ENCODE peak calls at places on chromosomes 4 and X, in five cellular contexts. A, Q, Y, B and K are unnamed samples.

GRCh38 chrX:85611926-85612325 is 232.5 kb upstream of the POF1B start:
- DNase-seq in Q (no peak), B (no peak), A (peak), Y (no peak), K (peak)

GRCh38 chrX:81259008-81259713 is 57.3 kb downstream of the SH3BGRL start:
- DNase-seq in Y (no peak), B (no peak), Q (no peak), A (no peak), K (peak)

GRCh38 chr4:145503486-145504072 is 21.9 kb downstream of the SMAD1 start:
- DNase-seq in Q (no peak), A (no peak), B (no peak), Y (no peak), K (no peak)

GRCh38 chr4:147057631-147057980 is 111.9 kb upstream of the TTC29 start:
- DNase-seq in A (no peak), Q (no peak), B (no peak), Y (no peak), K (peak)

GRCh38 chr4:183355405-183355804 is 33.2 kb upstream of the CLDN24 start:
- DNase-seq in Y (no peak), B (no peak), Q (no peak), A (no peak), K (peak)

GRCh38 chr4:73945140-73945539 is 36.7 kb downstream of the PF4 start:
- DNase-seq in B (no peak), Y (no peak), A (no peak), Q (no peak), K (no peak)

GRCh38 chr4:67770422-67770821 is 16.2 kb upstream of the GNRHR start:
- DNase-seq in A (no peak), Q (no peak), B (no peak), Y (no peak), K (no peak)

GRCh38 chr4:168304744-168305459 is 13.7 kb downstream of the DDX60 start:
- DNase-seq in Q (no peak), Y (no peak), B (no peak), A (peak), K (peak)

GRCh38 chr4:105471566-105472176 is 2.2 kb downstream of the PPA2 start:
- DNase-seq in B (peak), Q (peak), Y (peak), A (peak), K (peak)

GRCh38 chrX:40878821-40879571 is 143.7 kb upstream of the MED14 start:
- DNase-seq in Y (no peak), Q (no peak), B (no peak), A (no peak), K (no peak)

GRCh38 chr4:40516651-40517050 is 113.0 kb downstream of the RBM47 start:
- DNase-seq in Y (no peak), B (no peak), A (no peak), Q (no peak), K (no peak)

GRCh38 chr4:15956179-15956850 is 6.7 kb downstream of the FGFBP2 start:
- DNase-seq in B (peak), A (peak), Q (peak), Y (peak), K (peak)

GRCh38 chrX:49260221-49260985 is 4.1 kb downstream of the FOXP3 start:
- DNase-seq in B (no peak), Y (no peak), A (no peak), Q (no peak), K (no peak)

GRCh38 chr4:14867847-14868246 is 134.4 kb upstream of the CPEB2 start:
- DNase-seq in Q (no peak), B (no peak), A (no peak), Y (peak), K (no peak)

DNA sequence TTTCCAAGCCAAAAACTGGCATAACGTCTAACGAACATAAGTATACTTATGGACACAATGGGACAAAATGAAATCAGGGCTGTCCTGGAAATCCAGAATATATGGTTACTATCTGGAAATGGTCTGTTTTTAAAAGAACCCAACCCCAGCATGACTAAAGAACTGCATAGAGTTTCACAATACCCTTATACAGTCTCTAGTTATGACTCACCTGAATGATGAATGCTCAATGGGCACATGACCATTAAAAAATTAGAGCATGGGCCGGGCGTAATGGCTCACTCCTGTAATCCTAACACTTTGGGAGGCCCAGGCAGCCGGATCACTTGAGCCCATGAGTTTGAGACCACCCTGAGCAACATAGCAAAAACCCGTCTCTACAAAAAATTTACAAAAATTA is 31.8 kb downstream of the AMMECR1 start:
- DNase-seq in A (peak), B (no peak), Q (no peak), Y (no peak), K (peak)
- TF ChIP-seq MAFK in A (no peak), B (no peak), Q (no peak), Y (no peak), K (no peak)

GRCh38 chr4:7353846-7354610 is 80.7 kb downstream of the PSAPL1 start:
- DNase-seq in B (no peak), A (no peak), Y (no peak), Q (no peak), K (no peak)
- TF ChIP-seq MAFK in B (no peak), A (no peak), Y (no peak), Q (no peak), K (no peak)

DNA sequence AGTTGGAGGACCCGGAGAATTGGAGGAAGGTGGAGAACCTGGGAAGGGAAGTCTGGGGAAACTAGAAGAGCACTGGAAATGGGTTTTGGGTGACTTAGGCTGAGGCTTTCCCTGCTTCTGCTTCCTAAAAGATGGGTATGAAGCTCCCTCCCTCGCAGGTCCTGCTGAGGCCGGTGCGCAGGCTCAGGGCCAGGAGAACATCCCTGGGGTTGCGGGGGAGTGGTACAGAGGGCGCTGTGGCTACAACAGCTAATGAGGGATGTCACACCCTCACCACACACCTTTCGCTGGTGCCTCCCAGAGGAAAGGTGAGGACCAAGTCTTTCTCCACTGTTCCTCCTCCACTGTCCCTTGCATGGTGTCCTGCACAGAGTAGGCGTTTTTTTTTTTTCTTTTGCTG is 15.8 kb downstream of the APLN start:
- DNase-seq in Y (no peak), A (no peak), B (no peak), Q (no peak), K (no peak)
- TF ChIP-seq MAFK in Y (no peak), A (no peak), B (no peak), Q (no peak), K (no peak)

DNA sequence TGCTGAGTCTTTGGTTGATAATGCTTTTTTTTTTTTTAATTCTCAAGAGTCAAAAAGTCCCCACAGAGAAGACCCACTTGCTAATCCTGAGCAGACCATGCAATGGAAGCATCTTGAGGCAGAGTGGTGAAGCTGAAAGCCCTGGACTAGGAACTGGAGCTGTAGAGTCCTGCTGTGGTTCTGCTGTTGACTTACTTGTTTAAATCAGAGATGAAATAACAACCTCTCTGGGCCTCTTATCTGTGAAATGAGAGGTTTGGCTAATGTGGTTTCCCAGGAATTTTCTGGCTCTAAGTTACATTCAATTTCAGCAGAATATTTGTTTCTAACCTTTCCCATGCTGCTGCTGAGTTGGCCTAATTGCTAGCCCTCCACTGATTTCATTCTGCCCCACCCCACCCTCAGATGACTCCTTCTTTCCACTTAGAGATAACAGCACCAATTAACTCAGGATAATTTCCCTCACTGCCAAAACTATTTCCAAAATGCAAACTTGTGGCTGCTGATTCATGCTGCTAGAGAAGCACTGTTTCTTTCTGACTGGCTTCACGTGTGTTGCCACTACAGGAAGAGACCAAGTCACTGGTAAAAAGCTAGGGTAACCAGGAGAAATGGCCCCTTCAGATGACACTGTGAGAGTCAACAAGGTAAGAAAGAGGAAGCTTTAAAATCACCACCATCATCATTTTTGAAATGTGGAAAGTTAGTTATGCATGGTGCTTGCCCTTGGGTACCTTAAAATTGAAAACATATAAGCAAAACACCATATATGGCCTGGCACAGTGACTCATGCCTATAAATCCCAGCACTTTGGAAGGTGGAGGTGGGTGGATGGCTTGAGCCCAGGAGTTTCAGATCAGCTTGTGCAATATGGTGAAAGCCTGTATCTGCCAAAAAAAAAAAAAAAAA is 326.4 kb downstream of the DCHS2 start:
- DNase-seq in B (no peak), Y (no peak), Q (no peak), A (no peak), K (peak)
- TF ChIP-seq MAFK in B (no peak), Y (no peak), Q (no peak), A (peak), K (peak)

DNA sequence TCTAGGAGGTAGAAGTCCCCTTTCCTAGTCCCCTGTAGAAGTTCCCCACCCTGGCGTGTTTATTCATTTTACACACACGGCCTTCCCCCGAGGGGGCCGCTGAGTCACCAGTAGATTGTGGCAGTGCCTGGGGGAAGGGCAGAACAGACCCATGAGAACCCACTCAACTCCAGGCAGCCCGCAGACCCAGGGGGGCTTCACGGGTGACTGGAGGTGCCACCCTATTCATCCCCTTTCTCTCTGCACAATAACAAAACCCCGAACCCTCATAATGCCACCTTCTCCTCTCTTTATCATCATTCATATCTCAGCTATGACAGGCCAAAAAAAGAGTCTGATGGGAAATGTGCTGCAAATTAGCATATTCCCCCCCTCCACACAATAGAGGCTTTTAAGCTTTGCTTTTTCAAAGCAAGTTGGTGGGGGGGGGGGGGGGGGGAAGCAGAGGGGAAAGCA is 20.4 kb upstream of the GPM6B start:
- DNase-seq in B (no peak), Y (no peak), A (no peak), Q (no peak), K (no peak)
- TF ChIP-seq MAFK in B (no peak), Y (no peak), A (no peak), Q (no peak), K (no peak)

GRCh38 chr4:91914176-91914804 is 389.5 kb upstream of the GRID2 start:
- DNase-seq in A (no peak), Y (no peak), Q (no peak), B (no peak), K (no peak)

GRCh38 chr4:91904556-91904955 is 399.2 kb upstream of the GRID2 start:
- DNase-seq in Y (no peak), B (no peak), Q (no peak), A (no peak), K (no peak)

DNA sequence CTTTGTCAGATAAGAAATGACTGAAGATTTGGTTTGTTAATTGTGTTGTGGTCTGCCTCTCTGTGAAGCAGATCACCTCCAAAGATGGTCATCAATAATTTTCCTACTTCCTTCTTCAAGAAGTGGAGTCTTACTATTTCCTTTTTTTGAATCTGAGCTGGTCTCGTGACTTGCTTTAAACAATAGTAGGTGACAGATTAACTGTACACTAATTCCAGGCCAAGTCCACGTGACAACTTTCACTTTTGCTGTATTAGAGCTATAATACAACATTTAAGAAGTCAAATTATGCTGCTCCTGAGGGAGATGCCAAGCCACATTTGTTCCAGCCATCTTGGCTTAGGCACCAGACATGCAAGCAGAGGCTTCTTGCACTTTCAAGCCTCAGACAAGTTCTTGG is 393.8 kb upstream of the GRID2 start:
- DNase-seq in Y (no peak), A (no peak), Q (no peak), B (no peak), K (no peak)
- TF ChIP-seq MAFK in Y (no peak), A (no peak), Q (no peak), B (no peak), K (no peak)

GRCh38 chrX:38627683-38628082 is 66.3 kb downstream of the TSPAN7 start:
- DNase-seq in B (peak), Q (no peak), A (no peak), Y (peak), K (peak)
- TF ChIP-seq MAFK in B (no peak), Q (no peak), A (no peak), Y (no peak), K (no peak)